ENCODE peak calls at places on chromosome 21, in seven cellular contexts. One of them, this sample, is unnamed.
A peak's percentile ranks its signal among the peaks of the same experiment; 100 is the strongest.

GRCh38 chr21:41167348-41168342 is at the start of gene BACE2:
- DNase-seq in DMS79: no peak
- DNase-seq in fibroblast of lung: peak; percentile 79
- DNase-seq in neural crest cell: peak; percentile 61
- DNase-seq in AG20443: peak; percentile 93
- DNase-seq in T-helper 9 cell: no peak
- DNase-seq in GM23338: peak; percentile 76
- DNase-seq in this sample: peak; percentile 51

GRCh38 chr21:33058468-33059318 is 11.2 kb upstream of the OLIG1 start:
- DNase-seq in DMS79: no peak
- DNase-seq in fibroblast of lung: no peak
- DNase-seq in neural crest cell: no peak
- DNase-seq in AG20443: no peak
- DNase-seq in T-helper 9 cell: no peak
- DNase-seq in GM23338: no peak
- DNase-seq in this sample: no peak

GRCh38 chr21:29737188-29737587 is 202.6 kb downstream of the GRIK1 start:
- DNase-seq in DMS79: no peak
- DNase-seq in fibroblast of lung: no peak
- DNase-seq in neural crest cell: no peak
- DNase-seq in AG20443: no peak
- DNase-seq in T-helper 9 cell: no peak
- DNase-seq in GM23338: no peak
- DNase-seq in this sample: no peak

GRCh38 chr21:40863839-40864238 is 16.9 kb upstream of the DSCAM start:
- DNase-seq in DMS79: no peak
- DNase-seq in fibroblast of lung: no peak
- DNase-seq in neural crest cell: no peak
- DNase-seq in AG20443: no peak
- DNase-seq in T-helper 9 cell: no peak
- DNase-seq in GM23338: no peak
- DNase-seq in this sample: no peak

GRCh38 chr21:30839304-30839703 is 9.7 kb upstream of the KRTAP7-1 start:
- DNase-seq in DMS79: no peak
- DNase-seq in fibroblast of lung: no peak
- DNase-seq in neural crest cell: peak; percentile 36
- DNase-seq in AG20443: peak; percentile 13
- DNase-seq in T-helper 9 cell: no peak
- DNase-seq in GM23338: peak; percentile 82
- DNase-seq in this sample: peak; percentile 36

GRCh38 chr21:17461014-17461413 is 51.8 kb upstream of the CXADR start:
- DNase-seq in DMS79: no peak
- DNase-seq in fibroblast of lung: peak; percentile 94
- DNase-seq in neural crest cell: no peak
- DNase-seq in AG20443: peak; percentile 64
- DNase-seq in T-helper 9 cell: no peak
- DNase-seq in GM23338: no peak
- DNase-seq in this sample: no peak

GRCh38 chr21:32806810-32807386 is 35.3 kb upstream of the PAXBP1 start:
- DNase-seq in DMS79: no peak
- DNase-seq in fibroblast of lung: peak; percentile 21
- DNase-seq in neural crest cell: no peak
- DNase-seq in AG20443: no peak
- DNase-seq in T-helper 9 cell: no peak
- DNase-seq in GM23338: no peak
- DNase-seq in this sample: no peak

GRCh38 chr21:25944672-25945213 is 210.0 kb downstream of the GABPA start:
- DNase-seq in DMS79: no peak
- DNase-seq in fibroblast of lung: no peak
- DNase-seq in neural crest cell: no peak
- DNase-seq in AG20443: peak; percentile 53
- DNase-seq in T-helper 9 cell: no peak
- DNase-seq in GM23338: no peak
- DNase-seq in this sample: no peak

GRCh38 chr21:16572032-16572431 is 842.2 kb downstream of the USP25 start:
- DNase-seq in DMS79: no peak
- DNase-seq in fibroblast of lung: peak; percentile 84
- DNase-seq in neural crest cell: no peak
- DNase-seq in AG20443: no peak
- DNase-seq in T-helper 9 cell: no peak
- DNase-seq in GM23338: no peak
- DNase-seq in this sample: no peak